ENCODE peak calls at places on chromosomes 7 and 10, in ten cellular contexts. A, R, G, I, S, D, N, X, U and C are unnamed samples.

GRCh38 chr7:38806912-38807311 is 102.1 kb downstream of the VPS41 start:
- DNase-seq in S (no peak), D (no peak), G (no peak), A (no peak), X (no peak), N (no peak), I (no peak), U (no peak), R (no peak), C (no peak)

GRCh38 chr10:86075512-86075911 is 291.1 kb downstream of the GRID1 start:
- DNase-seq in U (no peak), N (no peak), R (no peak), A (no peak), X (no peak), D (no peak), G (no peak), I (no peak), S (no peak), C (no peak)

GRCh38 chr7:77982926-77983550 is 184.5 kb downstream of the PHTF2 start:
- DNase-seq in G (no peak), N (no peak), R (no peak), S (peak; percentile 25), D (no peak), U (peak; percentile 32), I (no peak), A (no peak), X (peak; percentile 41), C (no peak)

GRCh38 chr10:102869290-102870198 is at the start of gene AS3MT:
- DNase-seq in R (no peak), A (no peak), X (no peak), N (no peak), I (peak; percentile 22), U (no peak), G (peak; percentile 24), S (no peak), D (no peak), C (no peak)

GRCh38 chr10:4650572-4650971 is 175.4 kb upstream of the AKR1E2 start:
- DNase-seq in N (peak; percentile 27), I (no peak), D (no peak), S (no peak), R (peak; percentile 45), G (no peak), A (no peak), U (peak; percentile 44), X (no peak), C (no peak)

GRCh38 chr7:15485431-15485830 is 76.4 kb downstream of the AGMO start:
- DNase-seq in N (no peak), A (no peak), I (no peak), U (no peak), X (no peak), S (no peak), G (no peak), D (no peak), R (no peak), C (no peak)

GRCh38 chr7:85890244-85890811 is 703.5 kb upstream of the SEMA3D start:
- DNase-seq in N (no peak), I (no peak), D (no peak), R (no peak), S (peak; percentile 9), X (peak; percentile 4), U (peak; percentile 38), A (no peak), G (no peak), C (no peak)

GRCh38 chr7:74002474-74003017 is 25.4 kb upstream of the ELN start:
- DNase-seq in A (peak; percentile 94), S (peak; percentile 81), U (peak; percentile 61), I (peak; percentile 67), X (peak; percentile 57), G (no peak), D (peak; percentile 73), R (peak; percentile 65), N (peak; percentile 56), C (no peak)

GRCh38 chr10:60086421-60086820 is 180.1 kb upstream of the CCDC6 start:
- DNase-seq in D (no peak), S (no peak), N (no peak), G (no peak), R (no peak), A (no peak), I (no peak), U (no peak), X (no peak), C (no peak)

GRCh38 chr7:42511027-42511426 is 274.0 kb upstream of the GLI3 start:
- DNase-seq in X (peak; percentile 69), R (no peak), I (no peak), N (no peak), D (no peak), A (no peak), U (peak; percentile 91), G (no peak), S (peak; percentile 34), C (no peak)

GRCh38 chr10:34297551-34298370 is 517.3 kb downstream of the PARD3 start:
- DNase-seq in U (no peak), I (no peak), N (no peak), G (no peak), S (peak; percentile 8), X (no peak), A (no peak), R (no peak), D (no peak), C (no peak)

GRCh38 chr10:31475514-31475913 is 156.5 kb downstream of the ZEB1 start:
- DNase-seq in S (no peak), X (no peak), A (no peak), R (no peak), G (no peak), D (no peak), U (no peak), I (no peak), N (no peak), C (no peak)

DNA sequence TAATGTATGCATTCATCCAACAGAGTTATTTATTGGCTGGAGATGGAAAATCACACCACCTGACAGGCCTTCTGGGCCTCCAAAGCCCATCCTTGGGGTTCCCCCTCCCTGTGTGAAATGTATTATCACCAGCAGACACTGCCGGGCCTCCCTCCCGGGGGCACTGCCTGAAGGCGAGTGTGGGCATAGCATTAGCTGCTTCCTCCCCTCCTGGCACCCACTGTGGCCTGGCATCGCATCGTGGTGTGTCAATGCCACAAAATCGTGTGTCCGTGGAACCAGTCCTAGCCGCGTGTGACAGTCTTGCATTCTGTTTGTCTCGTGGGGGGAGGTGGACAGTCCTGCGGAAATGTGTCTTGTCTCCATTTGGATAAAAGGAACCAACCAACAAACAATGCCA is 15.3 kb downstream of the TACR2 start:
- DNase-seq in G (no peak), I (no peak), R (no peak), D (no peak), N (no peak), S (no peak), X (no peak), U (no peak), A (no peak), C (no peak)
- H3K36me3 ChIP-seq in G (peaks cover 7% of the 10 kb centered on the region), I (peaks cover 10% of the 10 kb centered on the region), R (peaks cover 42% of the 10 kb centered on the region), D (peaks cover 65% of the 10 kb centered on the region), N (peaks cover 28% of the 10 kb centered on the region), S (peaks cover 6% of the 10 kb centered on the region), X (peaks cover 11% of the 10 kb centered on the region), U (peaks cover 31% of the 10 kb centered on the region), A (peaks cover 73% of the 10 kb centered on the region), C (peaks cover 95% of the 10 kb centered on the region)

GRCh38 chr7:130874071-130874915 is 140.3 kb upstream of the KLF14 start:
- DNase-seq in U (no peak), R (no peak), N (no peak), S (no peak), D (no peak), G (no peak), A (no peak), X (no peak), I (no peak), C (no peak)

GRCh38 chr7:130875265-130875741 is 141.3 kb upstream of the KLF14 start:
- DNase-seq in S (no peak), U (no peak), R (no peak), G (no peak), I (peak; percentile 67), A (no peak), N (no peak), D (peak; percentile 76), X (no peak), C (no peak)

GRCh38 chr7:130877676-130878305 is 143.8 kb upstream of the KLF14 start:
- DNase-seq in I (no peak), G (no peak), U (no peak), D (no peak), N (no peak), R (no peak), S (no peak), X (no peak), A (no peak), C (no peak)

GRCh38 chr7:130877236-130877635 is 143.2 kb upstream of the KLF14 start:
- DNase-seq in X (no peak), D (no peak), G (no peak), A (no peak), U (no peak), N (no peak), R (no peak), I (no peak), S (no peak), C (no peak)

DNA sequence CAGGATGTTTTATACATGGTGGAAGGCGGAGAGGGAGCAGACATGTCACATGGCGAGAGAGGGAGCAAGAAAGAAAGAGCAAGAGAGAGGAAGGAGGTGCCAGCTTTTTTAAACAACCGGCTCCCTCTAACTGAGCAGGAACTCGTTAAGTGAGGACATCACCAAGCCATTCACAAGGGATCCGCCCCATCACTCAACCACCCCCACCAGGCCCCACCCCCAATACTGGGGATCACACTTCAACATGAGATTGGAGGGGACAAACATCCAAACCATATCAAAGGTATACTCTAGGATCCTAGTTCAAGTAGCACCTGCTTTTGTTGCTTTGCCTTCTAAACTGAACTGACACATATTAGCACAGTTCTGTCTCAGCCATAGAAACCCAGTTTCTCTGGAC is 141.9 kb upstream of the KLF14 start:
- DNase-seq in R (no peak), U (no peak), X (no peak), S (no peak), G (no peak), A (no peak), I (no peak), N (no peak), D (no peak), C (no peak)
- H3K36me3 ChIP-seq in R (peaks cover 61% of the 10 kb centered on the region), U (peaks cover 11% of the 10 kb centered on the region), X (peaks cover 47% of the 10 kb centered on the region), S (peaks cover 69% of the 10 kb centered on the region), G (no peaks in the 10 kb centered on the region), A (peaks cover 72% of the 10 kb centered on the region), I (peaks cover 17% of the 10 kb centered on the region), N (peaks cover 72% of the 10 kb centered on the region), D (peaks cover 89% of the 10 kb centered on the region), C (peaks cover 5% of the 10 kb centered on the region)

GRCh38 chr7:30863694-30864011 is 48.0 kb upstream of the AQP1 start:
- DNase-seq in A (no peak), S (peak; percentile 24), U (no peak), N (no peak), I (no peak), X (no peak), G (no peak), D (no peak), R (no peak), C (no peak)
- H3K36me3 ChIP-seq in A (peaks cover 11% of the 10 kb centered on the region), S (no peaks in the 10 kb centered on the region), U (no peaks in the 10 kb centered on the region), N (no peaks in the 10 kb centered on the region), I (no peaks in the 10 kb centered on the region), X (no peaks in the 10 kb centered on the region), G (no peaks in the 10 kb centered on the region), D (peaks cover 17% of the 10 kb centered on the region), R (no peaks in the 10 kb centered on the region), C (no peaks in the 10 kb centered on the region)

DNA sequence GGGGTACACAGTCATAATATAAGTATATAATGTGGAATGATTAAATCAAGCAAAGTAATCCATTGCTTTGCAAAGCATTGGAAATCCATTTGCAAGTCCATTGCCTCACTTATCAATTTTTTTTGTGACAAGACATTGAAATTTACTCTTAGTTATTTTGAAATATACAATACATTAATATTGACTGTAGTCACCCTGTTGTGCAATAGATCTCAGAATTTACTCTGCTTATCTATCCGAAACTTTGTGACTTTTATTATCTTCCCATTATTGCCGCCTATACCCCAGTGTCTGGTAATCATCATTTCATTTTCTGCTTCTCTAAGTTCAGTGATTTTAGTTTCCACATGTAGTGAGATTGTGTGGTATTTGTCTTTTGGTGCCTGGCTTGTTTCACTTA is 5.7 kb downstream of the MALRD1 start:
- DNase-seq in S (no peak), U (no peak), N (no peak), A (no peak), G (no peak), R (no peak), X (no peak), D (no peak), I (no peak), C (no peak)
- H3K36me3 ChIP-seq in S (no peaks in the 10 kb centered on the region), U (no peaks in the 10 kb centered on the region), N (no peaks in the 10 kb centered on the region), A (no peaks in the 10 kb centered on the region), G (no peaks in the 10 kb centered on the region), R (no peaks in the 10 kb centered on the region), X (no peaks in the 10 kb centered on the region), D (no peaks in the 10 kb centered on the region), I (no peaks in the 10 kb centered on the region), C (no peaks in the 10 kb centered on the region)